ENCODE peak calls at places on chromosomes 13 and 19, in four cellular contexts. H, A, F and J are unnamed samples.

GRCh38 chr13:43309301-43309700 is 285.9 kb downstream of the DNAJC15 start:
- DNase-seq in A (no peak), H (no peak), F (no peak), J (no peak)

GRCh38 chr13:91400094-91400462 is 1.7 kb downstream of the GPC5 start:
- DNase-seq in A (no peak), F (no peak), H (no peak), J (no peak)

GRCh38 chr19:17089238-17089637 is 13.7 kb downstream of the MYO9B start:
- DNase-seq in F (no peak), H (no peak), A (no peak), J (no peak)

GRCh38 chr13:26061947-26062346 is 10.1 kb upstream of the SHISA2 start:
- DNase-seq in F (no peak), H (no peak), A (no peak), J (no peak)

GRCh38 chr19:35718345-35719041 is 690 bp downstream of the KMT2B start:
- DNase-seq in F (no peak), A (peak), H (no peak), J (no peak)

GRCh38 chr19:5133986-5134595 is 165.2 kb downstream of the KDM4B start:
- DNase-seq in H (no peak), F (no peak), A (no peak), J (no peak)

GRCh38 chr13:45718063-45718462 is 15.9 kb downstream of the CBY2 start:
- DNase-seq in A (no peak), H (no peak), F (peak), J (no peak)

GRCh38 chr13:99161512-99161911 is 39.1 kb upstream of the UBAC2 start:
- DNase-seq in A (no peak), F (no peak), H (no peak), J (no peak)

GRCh38 chr19:18408053-18408476 is 10.6 kb upstream of the LRRC25 start:
- DNase-seq in F (peak), H (no peak), A (peak), J (peak)

GRCh38 chr19:1131718-1132552 is 28.1 kb downstream of the GPX4 start:
- DNase-seq in H (peak), A (peak), F (peak), J (peak)
- TF ChIP-seq POLR2A in H (peak), A (no peak), F (no peak), J (no peak)

DNA sequence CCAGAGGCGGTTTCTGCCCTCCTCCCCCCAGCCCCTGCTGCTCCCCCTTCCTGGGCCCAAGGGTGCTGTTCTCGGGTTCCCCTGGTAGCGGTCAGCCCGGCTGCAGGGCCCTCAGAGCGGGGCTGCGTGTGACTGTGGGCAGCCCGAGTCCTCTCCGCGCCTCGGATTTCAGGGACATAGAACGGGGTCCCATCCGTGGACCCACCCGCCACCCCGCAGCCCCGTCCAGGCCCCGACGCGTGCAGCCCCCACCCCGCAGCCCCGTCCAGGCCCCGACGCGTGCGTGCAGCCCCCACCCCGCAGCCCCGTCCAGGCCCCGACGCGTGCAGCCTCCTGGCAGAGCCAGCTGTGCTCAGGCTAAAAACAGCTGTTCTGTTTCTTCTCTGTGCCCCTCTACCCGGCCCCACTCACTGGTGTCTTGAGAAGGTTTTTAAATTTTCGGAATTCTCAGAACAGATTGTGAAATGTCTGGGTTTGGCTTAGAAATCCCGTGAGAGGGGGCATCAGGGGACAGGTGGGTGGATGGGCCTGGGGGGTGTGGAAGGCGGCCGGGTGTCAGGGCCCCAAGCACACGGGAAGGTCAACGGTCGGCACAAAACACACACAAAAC is 5.5 kb upstream of the PRTN3 start:
- DNase-seq in A (no peak), F (no peak), H (no peak), J (no peak)
- H3K4me3 ChIP-seq in A (no peak), F (no peak), H (no peak), J (no peak)

DNA sequence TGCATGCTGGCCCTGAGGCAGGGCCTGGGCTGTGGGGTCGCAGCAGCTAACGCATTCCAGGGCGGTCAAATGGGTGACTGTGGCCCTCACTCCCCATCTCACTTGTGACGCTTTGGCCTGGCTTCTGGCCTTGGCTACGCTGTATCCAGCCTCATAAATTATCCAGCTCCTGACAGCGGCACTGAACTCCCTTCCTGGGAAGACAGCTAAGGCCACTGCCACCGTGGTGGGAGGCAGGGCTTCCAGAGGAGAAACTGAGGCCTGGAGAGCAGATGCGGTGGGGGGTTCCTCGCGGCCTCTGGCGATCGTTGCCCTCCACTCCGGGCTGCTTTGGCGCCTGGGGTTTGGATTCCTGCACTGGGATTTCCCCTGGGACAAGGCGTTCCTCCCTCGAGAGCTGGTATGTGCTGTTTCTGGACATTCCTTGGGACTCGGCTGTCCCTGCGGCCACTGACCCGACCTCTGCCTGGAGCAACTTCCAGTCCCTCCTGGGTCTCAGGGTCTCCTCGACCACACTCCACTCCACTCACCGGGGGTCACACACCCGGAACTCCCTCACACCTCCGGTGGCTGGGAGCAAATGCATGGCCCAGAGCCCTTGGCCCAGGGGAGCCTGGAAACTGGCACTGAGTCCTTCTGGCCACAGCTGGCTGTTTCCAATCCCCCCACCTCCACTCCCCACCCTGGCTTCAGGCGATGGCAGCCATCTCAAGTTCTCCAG is 3.4 kb downstream of the TBXA2R start:
- DNase-seq in A (no peak), H (no peak), F (no peak), J (no peak)
- TF ChIP-seq CTCF in A (no peak), H (no peak), F (no peak), J (no peak)

GRCh38 chr13:48037346-48038173 is at the start of gene NUDT15:
- DNase-seq in F (peak), A (peak), H (peak), J (peak)
- TF ChIP-seq POLR2A in F (peak), A (no peak), H (peak), J (no peak)